ENCODE peak calls at places on chromosomes 2 and 18, in six cellular contexts. One of them, this sample, is unnamed.
A peak's percentile ranks its signal among the peaks of the same experiment; 100 is the strongest.

GRCh38 chr2:41932241-41933034 is 115.4 kb upstream of the PKDCC start:
- DNase-seq in GM04504: peak; percentile 65
- DNase-seq in amniotic stem cell: no peak
- DNase-seq in brain microvascular endothelial cell: peak; percentile 92
- DNase-seq in Calu3: no peak
- DNase-seq in activated naive CD4-positive, alpha-beta T cell treated with anti-CD3 and anti-CD28 coated beads, Interleukin-2, amount 10 ng/mL, durations not matched to agents 7 days and 5 days: no peak
- DNase-seq in this sample: no peak

GRCh38 chr2:240567137-240567871 is 980 bp upstream of the RNPEPL1 start:
- DNase-seq in GM04504: no peak
- DNase-seq in amniotic stem cell: no peak
- DNase-seq in brain microvascular endothelial cell: no peak
- DNase-seq in Calu3: no peak
- DNase-seq in activated naive CD4-positive, alpha-beta T cell treated with anti-CD3 and anti-CD28 coated beads, Interleukin-2, amount 10 ng/mL, durations not matched to agents 7 days and 5 days: peak; percentile 48
- DNase-seq in this sample: no peak

GRCh38 chr2:36559221-36559942 is 38.6 kb downstream of the FEZ2 start:
- DNase-seq in GM04504: no peak
- DNase-seq in amniotic stem cell: no peak
- DNase-seq in brain microvascular endothelial cell: no peak
- DNase-seq in Calu3: no peak
- DNase-seq in activated naive CD4-positive, alpha-beta T cell treated with anti-CD3 and anti-CD28 coated beads, Interleukin-2, amount 10 ng/mL, durations not matched to agents 7 days and 5 days: no peak
- DNase-seq in this sample: no peak

GRCh38 chr2:188444106-188444835 is 152.6 kb downstream of the GULP1 start:
- DNase-seq in GM04504: no peak
- DNase-seq in amniotic stem cell: no peak
- DNase-seq in brain microvascular endothelial cell: no peak
- DNase-seq in Calu3: no peak
- DNase-seq in activated naive CD4-positive, alpha-beta T cell treated with anti-CD3 and anti-CD28 coated beads, Interleukin-2, amount 10 ng/mL, durations not matched to agents 7 days and 5 days: no peak
- DNase-seq in this sample: no peak

GRCh38 chr2:152664725-152665124 is 52.5 kb downstream of the PRPF40A start:
- DNase-seq in GM04504: no peak
- DNase-seq in amniotic stem cell: no peak
- DNase-seq in brain microvascular endothelial cell: no peak
- DNase-seq in Calu3: no peak
- DNase-seq in activated naive CD4-positive, alpha-beta T cell treated with anti-CD3 and anti-CD28 coated beads, Interleukin-2, amount 10 ng/mL, durations not matched to agents 7 days and 5 days: no peak
- DNase-seq in this sample: no peak

GRCh38 chr2:121790276-121790956 is 35.0 kb downstream of the TSN start:
- DNase-seq in GM04504: peak; percentile 66
- DNase-seq in amniotic stem cell: peak; percentile 54
- DNase-seq in brain microvascular endothelial cell: peak; percentile 90
- DNase-seq in Calu3: peak; percentile 69
- DNase-seq in activated naive CD4-positive, alpha-beta T cell treated with anti-CD3 and anti-CD28 coated beads, Interleukin-2, amount 10 ng/mL, durations not matched to agents 7 days and 5 days: no peak
- DNase-seq in this sample: peak; percentile 61

GRCh38 chr2:13583609-13584008 is 866.9 kb downstream of the TRIB2 start:
- DNase-seq in GM04504: no peak
- DNase-seq in amniotic stem cell: no peak
- DNase-seq in brain microvascular endothelial cell: no peak
- DNase-seq in Calu3: no peak
- DNase-seq in activated naive CD4-positive, alpha-beta T cell treated with anti-CD3 and anti-CD28 coated beads, Interleukin-2, amount 10 ng/mL, durations not matched to agents 7 days and 5 days: no peak
- DNase-seq in this sample: no peak

GRCh38 chr2:224378087-224379085 is 23.5 kb downstream of the FAM124B start:
- DNase-seq in GM04504: no peak
- DNase-seq in amniotic stem cell: no peak
- DNase-seq in brain microvascular endothelial cell: no peak
- DNase-seq in Calu3: no peak
- DNase-seq in activated naive CD4-positive, alpha-beta T cell treated with anti-CD3 and anti-CD28 coated beads, Interleukin-2, amount 10 ng/mL, durations not matched to agents 7 days and 5 days: no peak
- DNase-seq in this sample: no peak

GRCh38 chr2:112709703-112710102 is 11.1 kb upstream of the NT5DC4 start:
- DNase-seq in GM04504: no peak
- DNase-seq in amniotic stem cell: no peak
- DNase-seq in brain microvascular endothelial cell: no peak
- DNase-seq in Calu3: no peak
- DNase-seq in activated naive CD4-positive, alpha-beta T cell treated with anti-CD3 and anti-CD28 coated beads, Interleukin-2, amount 10 ng/mL, durations not matched to agents 7 days and 5 days: no peak
- DNase-seq in this sample: no peak

GRCh38 chr2:100161940-100162620 is 19.7 kb upstream of the AFF3 start:
- DNase-seq in GM04504: no peak
- DNase-seq in amniotic stem cell: no peak
- DNase-seq in brain microvascular endothelial cell: no peak
- DNase-seq in Calu3: no peak
- DNase-seq in activated naive CD4-positive, alpha-beta T cell treated with anti-CD3 and anti-CD28 coated beads, Interleukin-2, amount 10 ng/mL, durations not matched to agents 7 days and 5 days: no peak
- DNase-seq in this sample: no peak

GRCh38 chr2:109129921-109130725 is 1.1 kb downstream of the SH3RF3 start:
- DNase-seq in GM04504: no peak
- DNase-seq in amniotic stem cell: no peak
- DNase-seq in brain microvascular endothelial cell: no peak
- DNase-seq in Calu3: no peak
- DNase-seq in activated naive CD4-positive, alpha-beta T cell treated with anti-CD3 and anti-CD28 coated beads, Interleukin-2, amount 10 ng/mL, durations not matched to agents 7 days and 5 days: peak; percentile 32
- DNase-seq in this sample: no peak

GRCh38 chr2:46564811-46565241 is 85.5 kb downstream of the TMEM247 start:
- DNase-seq in GM04504: no peak
- DNase-seq in amniotic stem cell: no peak
- DNase-seq in brain microvascular endothelial cell: no peak
- DNase-seq in Calu3: no peak
- DNase-seq in activated naive CD4-positive, alpha-beta T cell treated with anti-CD3 and anti-CD28 coated beads, Interleukin-2, amount 10 ng/mL, durations not matched to agents 7 days and 5 days: no peak
- DNase-seq in this sample: no peak

GRCh38 chr2:164879901-164880535 is 38.4 kb upstream of the COBLL1 start:
- DNase-seq in GM04504: no peak
- DNase-seq in amniotic stem cell: no peak
- DNase-seq in brain microvascular endothelial cell: no peak
- DNase-seq in Calu3: no peak
- DNase-seq in activated naive CD4-positive, alpha-beta T cell treated with anti-CD3 and anti-CD28 coated beads, Interleukin-2, amount 10 ng/mL, durations not matched to agents 7 days and 5 days: no peak
- DNase-seq in this sample: no peak

GRCh38 chr2:218397502-218398436 is 1.9 kb upstream of the CTDSP1 start:
- DNase-seq in GM04504: peak; percentile 61
- DNase-seq in amniotic stem cell: peak; percentile 53
- DNase-seq in brain microvascular endothelial cell: peak; percentile 69
- DNase-seq in Calu3: no peak
- DNase-seq in activated naive CD4-positive, alpha-beta T cell treated with anti-CD3 and anti-CD28 coated beads, Interleukin-2, amount 10 ng/mL, durations not matched to agents 7 days and 5 days: peak; percentile 85
- DNase-seq in this sample: peak; percentile 90

GRCh38 chr18:23964282-23965238 is 50.0 kb upstream of the TTC39C start:
- DNase-seq in GM04504: no peak
- DNase-seq in amniotic stem cell: no peak
- DNase-seq in brain microvascular endothelial cell: no peak
- DNase-seq in Calu3: peak; percentile 78
- DNase-seq in activated naive CD4-positive, alpha-beta T cell treated with anti-CD3 and anti-CD28 coated beads, Interleukin-2, amount 10 ng/mL, durations not matched to agents 7 days and 5 days: peak; percentile 67
- DNase-seq in this sample: no peak

GRCh38 chr2:113980946-113981345 is 91.1 kb downstream of the ACTR3 start:
- DNase-seq in GM04504: no peak
- DNase-seq in amniotic stem cell: no peak
- DNase-seq in brain microvascular endothelial cell: peak; percentile 86
- DNase-seq in Calu3: no peak
- DNase-seq in activated naive CD4-positive, alpha-beta T cell treated with anti-CD3 and anti-CD28 coated beads, Interleukin-2, amount 10 ng/mL, durations not matched to agents 7 days and 5 days: no peak
- DNase-seq in this sample: no peak

GRCh38 chr18:9474103-9474982 is 970 bp upstream of the RALBP1 start:
- DNase-seq in GM04504: peak; percentile 77
- DNase-seq in amniotic stem cell: peak; percentile 64
- DNase-seq in brain microvascular endothelial cell: peak; percentile 68
- DNase-seq in Calu3: no peak
- DNase-seq in activated naive CD4-positive, alpha-beta T cell treated with anti-CD3 and anti-CD28 coated beads, Interleukin-2, amount 10 ng/mL, durations not matched to agents 7 days and 5 days: no peak
- DNase-seq in this sample: peak; percentile 66

GRCh38 chr2:10835052-10835970 is 22.7 kb upstream of the PDIA6 start:
- DNase-seq in GM04504: no peak
- DNase-seq in amniotic stem cell: peak; percentile 8
- DNase-seq in brain microvascular endothelial cell: peak; percentile 27
- DNase-seq in Calu3: peak; percentile 95
- DNase-seq in activated naive CD4-positive, alpha-beta T cell treated with anti-CD3 and anti-CD28 coated beads, Interleukin-2, amount 10 ng/mL, durations not matched to agents 7 days and 5 days: peak; percentile 84
- DNase-seq in this sample: peak; percentile 53

GRCh38 chr2:192194866-192195547 is at the start of gene TMEFF2:
- DNase-seq in GM04504: no peak
- DNase-seq in amniotic stem cell: peak; percentile 77
- DNase-seq in brain microvascular endothelial cell: peak; percentile 74
- DNase-seq in Calu3: peak; percentile 80
- DNase-seq in activated naive CD4-positive, alpha-beta T cell treated with anti-CD3 and anti-CD28 coated beads, Interleukin-2, amount 10 ng/mL, durations not matched to agents 7 days and 5 days: peak; percentile 61
- DNase-seq in this sample: peak; percentile 10

This sample was measured in HepG2.